ENCODE peak calls at places on chromosomes 5 and 9, in nine cellular contexts. B, J, Z, U, R, L, S, M and E are unnamed samples.

GRCh38 chr5:122192883-122193496 is 63.6 kb downstream of the ZNF474 start:
- DNase-seq in L (peak), J (peak), S (peak), B (peak), Z (no peak), R (no peak), M (peak), U (peak), E (peak)

GRCh38 chr5:54249210-54250028 is 61.0 kb downstream of the ARL15 start:
- DNase-seq in J (no peak), R (no peak), U (no peak), Z (no peak), L (no peak), M (peak), S (no peak), B (no peak), E (no peak)

GRCh38 chr5:131305906-131306305 is 42.1 kb downstream of the CDC42SE2 start:
- DNase-seq in Z (no peak), S (no peak), U (peak), M (no peak), L (no peak), J (no peak), B (no peak), R (no peak), E (no peak)

GRCh38 chr5:126579716-126580115 is 15.3 kb downstream of the ALDH7A1 start:
- DNase-seq in U (no peak), M (no peak), L (no peak), Z (no peak), R (no peak), B (no peak), J (no peak), S (no peak), E (no peak)

GRCh38 chr9:257957-258356 is 43.3 kb downstream of the DOCK8 start:
- DNase-seq in U (no peak), J (no peak), Z (no peak), M (no peak), R (no peak), S (no peak), L (no peak), B (no peak), E (no peak)

GRCh38 chr9:4262735-4263141 is 37.1 kb downstream of the GLIS3 start:
- DNase-seq in U (peak), B (no peak), L (peak), M (no peak), J (peak), S (no peak), Z (no peak), R (no peak), E (peak)

GRCh38 chr5:116544542-116545241 is 29.9 kb downstream of the SEMA6A start:
- DNase-seq in U (no peak), B (no peak), J (no peak), L (no peak), R (no peak), Z (no peak), S (no peak), M (no peak), E (no peak)

GRCh38 chr5:16457451-16457850 is 8.1 kb downstream of the ZNF622 start:
- DNase-seq in Z (no peak), B (no peak), M (no peak), S (no peak), L (no peak), R (no peak), U (no peak), J (no peak), E (no peak)

GRCh38 chr9:81414836-81415235 is 274.5 kb downstream of the TLE1 start:
- DNase-seq in U (no peak), J (no peak), L (no peak), B (no peak), S (no peak), R (no peak), M (no peak), Z (no peak), E (no peak)

GRCh38 chr5:111463304-111463703 is 49.0 kb downstream of the STARD4 start:
- DNase-seq in M (no peak), B (no peak), R (no peak), Z (no peak), S (peak), J (no peak), U (no peak), L (no peak), E (no peak)

GRCh38 chr5:178739452-178740180 is 9.2 kb upstream of the ZNF354A start:
- DNase-seq in S (no peak), L (no peak), U (no peak), B (no peak), J (no peak), Z (no peak), R (no peak), M (no peak), E (no peak)

GRCh38 chr5:95718203-95718602 is 12.9 kb upstream of the RHOBTB3 start:
- DNase-seq in U (no peak), B (no peak), L (no peak), S (no peak), J (no peak), R (no peak), M (no peak), Z (no peak), E (no peak)

GRCh38 chr5:104045987-104046386 is 483.4 kb upstream of the NUDT12 start:
- DNase-seq in L (no peak), S (no peak), Z (no peak), R (no peak), M (no peak), B (no peak), U (no peak), J (no peak), E (no peak)

GRCh38 chr9:34929506-34930102 is 28.5 kb upstream of the PHF24 start:
- DNase-seq in M (peak), S (peak), U (peak), J (peak), R (no peak), Z (no peak), L (no peak), B (no peak), E (peak)

GRCh38 chr9:68416891-68417570 is 60.6 kb downstream of the PGM5 start:
- DNase-seq in B (no peak), U (no peak), L (no peak), R (no peak), M (no peak), S (no peak), Z (no peak), J (no peak), E (no peak)

GRCh38 chr5:136192526-136193395 is at the start of gene SMIM32:
- DNase-seq in S (peak), L (no peak), U (peak), J (peak), B (peak), M (peak), Z (no peak), R (no peak), E (no peak)

GRCh38 chr9:88307136-88307535 is 81.1 kb upstream of the SPIN1 start:
- DNase-seq in U (no peak), M (peak), L (no peak), R (no peak), S (no peak), Z (no peak), J (no peak), B (no peak), E (no peak)

GRCh38 chr5:94901071-94901979 is 282.9 kb downstream of the SLF1 start:
- DNase-seq in Z (no peak), R (no peak), S (no peak), M (no peak), J (peak), U (peak), B (no peak), L (peak), E (peak)